ENCODE peak calls at places on chromosomes 16 and 17, in nine cellular contexts. One of them, this sample, is unnamed.

GRCh38 chr16:28304214-28304613 is 11.9 kb downstream of the SBK1 start:
- DNase-seq in hypothalamus: no peak
- DNase-seq in naive thymus-derived CD8-positive, alpha-beta T cell: no peak
- DNase-seq in activated gamma-delta T cell treated with anti-CD3 and anti-CD28 coated beads, Interleukin-2, amount 50 U/mL, for 16 hours: no peak
- DNase-seq in upper lobe of right lung: no peak
- DNase-seq in HCEC 1CT: no peak
- DNase-seq in cerebellar cortex: no peak
- DNase-seq in stimulated activated CD8-positive, alpha-beta memory T cell treated with anti-CD3 and anti-CD28 coated beads, Interleukin-12 subunit alpha, Interleukin-12 subunit beta, amount 100 ng/mL, for 4 hours: no peak
- DNase-seq in pancreas: no peak
- DNase-seq in this sample: peak; percentile 53

GRCh38 chr17:82225368-82226029 is 3.3 kb upstream of the SLC16A3 start:
- DNase-seq in naive thymus-derived CD8-positive, alpha-beta T cell: no peak
- DNase-seq in cerebellar cortex: no peak
- DNase-seq in hypothalamus: no peak
- DNase-seq in stimulated activated CD8-positive, alpha-beta memory T cell treated with anti-CD3 and anti-CD28 coated beads, Interleukin-12 subunit alpha, Interleukin-12 subunit beta, amount 100 ng/mL, for 4 hours: no peak
- DNase-seq in pancreas: no peak
- DNase-seq in activated gamma-delta T cell treated with anti-CD3 and anti-CD28 coated beads, Interleukin-2, amount 50 U/mL, for 16 hours: no peak
- DNase-seq in upper lobe of right lung: peak; percentile 62
- DNase-seq in HCEC 1CT: no peak
- DNase-seq in this sample: no peak

GRCh38 chr17:32342603-32343325 is 791 bp upstream of the C17orf75 start:
- DNase-seq in HCEC 1CT: no peak
- DNase-seq in stimulated activated CD8-positive, alpha-beta memory T cell treated with anti-CD3 and anti-CD28 coated beads, Interleukin-12 subunit alpha, Interleukin-12 subunit beta, amount 100 ng/mL, for 4 hours: no peak
- DNase-seq in pancreas: no peak
- DNase-seq in hypothalamus: no peak
- DNase-seq in upper lobe of right lung: no peak
- DNase-seq in naive thymus-derived CD8-positive, alpha-beta T cell: no peak
- DNase-seq in cerebellar cortex: no peak
- DNase-seq in activated gamma-delta T cell treated with anti-CD3 and anti-CD28 coated beads, Interleukin-2, amount 50 U/mL, for 16 hours: no peak
- DNase-seq in this sample: no peak

GRCh38 chr16:83847371-83848225 is 39.8 kb downstream of the HSBP1 start:
- DNase-seq in stimulated activated CD8-positive, alpha-beta memory T cell treated with anti-CD3 and anti-CD28 coated beads, Interleukin-12 subunit alpha, Interleukin-12 subunit beta, amount 100 ng/mL, for 4 hours: no peak
- DNase-seq in pancreas: no peak
- DNase-seq in upper lobe of right lung: no peak
- DNase-seq in hypothalamus: no peak
- DNase-seq in activated gamma-delta T cell treated with anti-CD3 and anti-CD28 coated beads, Interleukin-2, amount 50 U/mL, for 16 hours: no peak
- DNase-seq in naive thymus-derived CD8-positive, alpha-beta T cell: no peak
- DNase-seq in HCEC 1CT: no peak
- DNase-seq in cerebellar cortex: no peak
- DNase-seq in this sample: no peak

GRCh38 chr17:51764387-51764971 is 394.0 kb downstream of the CA10 start:
- DNase-seq in hypothalamus: peak; percentile 38
- DNase-seq in stimulated activated CD8-positive, alpha-beta memory T cell treated with anti-CD3 and anti-CD28 coated beads, Interleukin-12 subunit alpha, Interleukin-12 subunit beta, amount 100 ng/mL, for 4 hours: no peak
- DNase-seq in cerebellar cortex: peak; percentile 94
- DNase-seq in activated gamma-delta T cell treated with anti-CD3 and anti-CD28 coated beads, Interleukin-2, amount 50 U/mL, for 16 hours: no peak
- DNase-seq in HCEC 1CT: peak; percentile 34
- DNase-seq in naive thymus-derived CD8-positive, alpha-beta T cell: peak; percentile 5
- DNase-seq in upper lobe of right lung: no peak
- DNase-seq in pancreas: no peak
- DNase-seq in this sample: peak; percentile 66

GRCh38 chr17:75059369-75060345 is 12.6 kb downstream of the KCTD2 start:
- DNase-seq in upper lobe of right lung: no peak
- DNase-seq in activated gamma-delta T cell treated with anti-CD3 and anti-CD28 coated beads, Interleukin-2, amount 50 U/mL, for 16 hours: no peak
- DNase-seq in stimulated activated CD8-positive, alpha-beta memory T cell treated with anti-CD3 and anti-CD28 coated beads, Interleukin-12 subunit alpha, Interleukin-12 subunit beta, amount 100 ng/mL, for 4 hours: no peak
- DNase-seq in hypothalamus: peak; percentile 17
- DNase-seq in cerebellar cortex: peak; percentile 89
- DNase-seq in HCEC 1CT: peak; percentile 43
- DNase-seq in naive thymus-derived CD8-positive, alpha-beta T cell: no peak
- DNase-seq in pancreas: no peak
- DNase-seq in this sample: peak; percentile 91

GRCh38 chr17:32491371-32492280 is 4.8 kb downstream of the CDK5R1 start:
- DNase-seq in stimulated activated CD8-positive, alpha-beta memory T cell treated with anti-CD3 and anti-CD28 coated beads, Interleukin-12 subunit alpha, Interleukin-12 subunit beta, amount 100 ng/mL, for 4 hours: no peak
- DNase-seq in pancreas: no peak
- DNase-seq in naive thymus-derived CD8-positive, alpha-beta T cell: no peak
- DNase-seq in hypothalamus: no peak
- DNase-seq in cerebellar cortex: no peak
- DNase-seq in HCEC 1CT: no peak
- DNase-seq in activated gamma-delta T cell treated with anti-CD3 and anti-CD28 coated beads, Interleukin-2, amount 50 U/mL, for 16 hours: no peak
- DNase-seq in upper lobe of right lung: peak; percentile 60
- DNase-seq in this sample: no peak

GRCh38 chr17:64638552-64639198 is 23.4 kb downstream of the SMURF2 start:
- DNase-seq in upper lobe of right lung: no peak
- DNase-seq in stimulated activated CD8-positive, alpha-beta memory T cell treated with anti-CD3 and anti-CD28 coated beads, Interleukin-12 subunit alpha, Interleukin-12 subunit beta, amount 100 ng/mL, for 4 hours: no peak
- DNase-seq in HCEC 1CT: no peak
- DNase-seq in hypothalamus: no peak
- DNase-seq in pancreas: no peak
- DNase-seq in activated gamma-delta T cell treated with anti-CD3 and anti-CD28 coated beads, Interleukin-2, amount 50 U/mL, for 16 hours: no peak
- DNase-seq in naive thymus-derived CD8-positive, alpha-beta T cell: no peak
- DNase-seq in cerebellar cortex: no peak
- DNase-seq in this sample: peak; percentile 36

GRCh38 chr17:43766413-43767052 is 7.9 kb upstream of the SOST start:
- DNase-seq in stimulated activated CD8-positive, alpha-beta memory T cell treated with anti-CD3 and anti-CD28 coated beads, Interleukin-12 subunit alpha, Interleukin-12 subunit beta, amount 100 ng/mL, for 4 hours: no peak
- DNase-seq in HCEC 1CT: peak; percentile 33
- DNase-seq in pancreas: peak; percentile 78
- DNase-seq in naive thymus-derived CD8-positive, alpha-beta T cell: peak; percentile 53
- DNase-seq in hypothalamus: no peak
- DNase-seq in upper lobe of right lung: peak; percentile 81
- DNase-seq in activated gamma-delta T cell treated with anti-CD3 and anti-CD28 coated beads, Interleukin-2, amount 50 U/mL, for 16 hours: peak; percentile 40
- DNase-seq in cerebellar cortex: peak; percentile 80
- DNase-seq in this sample: peak; percentile 70

GRCh38 chr16:46620265-46621005 is 744 bp downstream of the SHCBP1 start:
- DNase-seq in hypothalamus: no peak
- DNase-seq in stimulated activated CD8-positive, alpha-beta memory T cell treated with anti-CD3 and anti-CD28 coated beads, Interleukin-12 subunit alpha, Interleukin-12 subunit beta, amount 100 ng/mL, for 4 hours: no peak
- DNase-seq in HCEC 1CT: peak; percentile 18
- DNase-seq in cerebellar cortex: no peak
- DNase-seq in pancreas: no peak
- DNase-seq in naive thymus-derived CD8-positive, alpha-beta T cell: no peak
- DNase-seq in activated gamma-delta T cell treated with anti-CD3 and anti-CD28 coated beads, Interleukin-2, amount 50 U/mL, for 16 hours: no peak
- DNase-seq in upper lobe of right lung: no peak
- DNase-seq in this sample: peak; percentile 24

GRCh38 chr16:77322757-77323156 is 112.1 kb downstream of the ADAMTS18 start:
- DNase-seq in HCEC 1CT: no peak
- DNase-seq in naive thymus-derived CD8-positive, alpha-beta T cell: no peak
- DNase-seq in stimulated activated CD8-positive, alpha-beta memory T cell treated with anti-CD3 and anti-CD28 coated beads, Interleukin-12 subunit alpha, Interleukin-12 subunit beta, amount 100 ng/mL, for 4 hours: no peak
- DNase-seq in pancreas: no peak
- DNase-seq in cerebellar cortex: no peak
- DNase-seq in activated gamma-delta T cell treated with anti-CD3 and anti-CD28 coated beads, Interleukin-2, amount 50 U/mL, for 16 hours: no peak
- DNase-seq in upper lobe of right lung: no peak
- DNase-seq in hypothalamus: no peak
- DNase-seq in this sample: no peak

GRCh38 chr16:10314811-10315210 is 71.0 kb upstream of the ATF7IP2 start:
- DNase-seq in HCEC 1CT: no peak
- DNase-seq in pancreas: no peak
- DNase-seq in naive thymus-derived CD8-positive, alpha-beta T cell: no peak
- DNase-seq in hypothalamus: no peak
- DNase-seq in stimulated activated CD8-positive, alpha-beta memory T cell treated with anti-CD3 and anti-CD28 coated beads, Interleukin-12 subunit alpha, Interleukin-12 subunit beta, amount 100 ng/mL, for 4 hours: no peak
- DNase-seq in activated gamma-delta T cell treated with anti-CD3 and anti-CD28 coated beads, Interleukin-2, amount 50 U/mL, for 16 hours: no peak
- DNase-seq in cerebellar cortex: peak; percentile 9
- DNase-seq in upper lobe of right lung: no peak
- DNase-seq in this sample: peak; percentile 25

GRCh38 chr17:5667871-5668270 is 83.6 kb upstream of the NLRP1 start:
- DNase-seq in pancreas: no peak
- DNase-seq in cerebellar cortex: no peak
- DNase-seq in naive thymus-derived CD8-positive, alpha-beta T cell: no peak
- DNase-seq in HCEC 1CT: no peak
- DNase-seq in upper lobe of right lung: no peak
- DNase-seq in hypothalamus: no peak
- DNase-seq in stimulated activated CD8-positive, alpha-beta memory T cell treated with anti-CD3 and anti-CD28 coated beads, Interleukin-12 subunit alpha, Interleukin-12 subunit beta, amount 100 ng/mL, for 4 hours: no peak
- DNase-seq in activated gamma-delta T cell treated with anti-CD3 and anti-CD28 coated beads, Interleukin-2, amount 50 U/mL, for 16 hours: no peak
- DNase-seq in this sample: no peak

GRCh38 chr16:69833791-69834282 is 71.7 kb downstream of the WWP2 start:
- DNase-seq in stimulated activated CD8-positive, alpha-beta memory T cell treated with anti-CD3 and anti-CD28 coated beads, Interleukin-12 subunit alpha, Interleukin-12 subunit beta, amount 100 ng/mL, for 4 hours: no peak
- DNase-seq in cerebellar cortex: peak; percentile 89
- DNase-seq in naive thymus-derived CD8-positive, alpha-beta T cell: no peak
- DNase-seq in upper lobe of right lung: no peak
- DNase-seq in HCEC 1CT: no peak
- DNase-seq in activated gamma-delta T cell treated with anti-CD3 and anti-CD28 coated beads, Interleukin-2, amount 50 U/mL, for 16 hours: no peak
- DNase-seq in hypothalamus: no peak
- DNase-seq in pancreas: no peak
- DNase-seq in this sample: no peak

GRCh38 chr16:20225334-20225733 is 102.0 kb downstream of the GP2 start:
- DNase-seq in hypothalamus: no peak
- DNase-seq in naive thymus-derived CD8-positive, alpha-beta T cell: no peak
- DNase-seq in activated gamma-delta T cell treated with anti-CD3 and anti-CD28 coated beads, Interleukin-2, amount 50 U/mL, for 16 hours: no peak
- DNase-seq in upper lobe of right lung: no peak
- DNase-seq in cerebellar cortex: no peak
- DNase-seq in pancreas: no peak
- DNase-seq in stimulated activated CD8-positive, alpha-beta memory T cell treated with anti-CD3 and anti-CD28 coated beads, Interleukin-12 subunit alpha, Interleukin-12 subunit beta, amount 100 ng/mL, for 4 hours: no peak
- DNase-seq in HCEC 1CT: no peak
- DNase-seq in this sample: no peak

GRCh38 chr17:17349724-17350106 is 46.5 kb downstream of the NT5M start:
- DNase-seq in activated gamma-delta T cell treated with anti-CD3 and anti-CD28 coated beads, Interleukin-2, amount 50 U/mL, for 16 hours: no peak
- DNase-seq in cerebellar cortex: no peak
- DNase-seq in HCEC 1CT: no peak
- DNase-seq in upper lobe of right lung: peak; percentile 41
- DNase-seq in naive thymus-derived CD8-positive, alpha-beta T cell: no peak
- DNase-seq in pancreas: no peak
- DNase-seq in hypothalamus: no peak
- DNase-seq in stimulated activated CD8-positive, alpha-beta memory T cell treated with anti-CD3 and anti-CD28 coated beads, Interleukin-12 subunit alpha, Interleukin-12 subunit beta, amount 100 ng/mL, for 4 hours: no peak
- DNase-seq in this sample: no peak

GRCh38 chr16:80971814-80972213 is 34.9 kb downstream of the CMC2 start:
- DNase-seq in activated gamma-delta T cell treated with anti-CD3 and anti-CD28 coated beads, Interleukin-2, amount 50 U/mL, for 16 hours: no peak
- DNase-seq in stimulated activated CD8-positive, alpha-beta memory T cell treated with anti-CD3 and anti-CD28 coated beads, Interleukin-12 subunit alpha, Interleukin-12 subunit beta, amount 100 ng/mL, for 4 hours: no peak
- DNase-seq in cerebellar cortex: peak; percentile 78
- DNase-seq in pancreas: no peak
- DNase-seq in hypothalamus: no peak
- DNase-seq in HCEC 1CT: no peak
- DNase-seq in naive thymus-derived CD8-positive, alpha-beta T cell: no peak
- DNase-seq in upper lobe of right lung: no peak
- DNase-seq in this sample: no peak

GRCh38 chr16:29820271-29820701 is at the start of gene MVP:
- DNase-seq in HCEC 1CT: peak; percentile 74
- DNase-seq in upper lobe of right lung: peak; percentile 86
- DNase-seq in stimulated activated CD8-positive, alpha-beta memory T cell treated with anti-CD3 and anti-CD28 coated beads, Interleukin-12 subunit alpha, Interleukin-12 subunit beta, amount 100 ng/mL, for 4 hours: no peak
- DNase-seq in pancreas: peak; percentile 83
- DNase-seq in naive thymus-derived CD8-positive, alpha-beta T cell: no peak
- DNase-seq in cerebellar cortex: peak; percentile 59
- DNase-seq in hypothalamus: peak; percentile 16
- DNase-seq in activated gamma-delta T cell treated with anti-CD3 and anti-CD28 coated beads, Interleukin-2, amount 50 U/mL, for 16 hours: no peak
- DNase-seq in this sample: peak; percentile 84

GRCh38 chr17:68341482-68341881 is 50.2 kb downstream of the ARSG start:
- DNase-seq in upper lobe of right lung: no peak
- DNase-seq in stimulated activated CD8-positive, alpha-beta memory T cell treated with anti-CD3 and anti-CD28 coated beads, Interleukin-12 subunit alpha, Interleukin-12 subunit beta, amount 100 ng/mL, for 4 hours: no peak
- DNase-seq in pancreas: no peak
- DNase-seq in hypothalamus: no peak
- DNase-seq in cerebellar cortex: no peak
- DNase-seq in naive thymus-derived CD8-positive, alpha-beta T cell: no peak
- DNase-seq in activated gamma-delta T cell treated with anti-CD3 and anti-CD28 coated beads, Interleukin-2, amount 50 U/mL, for 16 hours: no peak
- DNase-seq in HCEC 1CT: no peak
- DNase-seq in this sample: no peak

GRCh38 chr17:75864448-75864871 is 9.3 kb upstream of the WBP2 start:
- DNase-seq in pancreas: no peak
- DNase-seq in hypothalamus: no peak
- DNase-seq in naive thymus-derived CD8-positive, alpha-beta T cell: no peak
- DNase-seq in HCEC 1CT: peak; percentile 70
- DNase-seq in cerebellar cortex: no peak
- DNase-seq in stimulated activated CD8-positive, alpha-beta memory T cell treated with anti-CD3 and anti-CD28 coated beads, Interleukin-12 subunit alpha, Interleukin-12 subunit beta, amount 100 ng/mL, for 4 hours: peak; percentile 15
- DNase-seq in activated gamma-delta T cell treated with anti-CD3 and anti-CD28 coated beads, Interleukin-2, amount 50 U/mL, for 16 hours: no peak
- DNase-seq in upper lobe of right lung: peak; percentile 70
- DNase-seq in this sample: peak; percentile 70

GRCh38 chr17:71224824-71225575 is 895.8 kb upstream of the SOX9 start:
- DNase-seq in pancreas: no peak
- DNase-seq in HCEC 1CT: no peak
- DNase-seq in stimulated activated CD8-positive, alpha-beta memory T cell treated with anti-CD3 and anti-CD28 coated beads, Interleukin-12 subunit alpha, Interleukin-12 subunit beta, amount 100 ng/mL, for 4 hours: no peak
- DNase-seq in activated gamma-delta T cell treated with anti-CD3 and anti-CD28 coated beads, Interleukin-2, amount 50 U/mL, for 16 hours: no peak
- DNase-seq in upper lobe of right lung: no peak
- DNase-seq in hypothalamus: no peak
- DNase-seq in naive thymus-derived CD8-positive, alpha-beta T cell: no peak
- DNase-seq in cerebellar cortex: no peak
- DNase-seq in this sample: no peak

GRCh38 chr16:3408561-3409197 is 7.7 kb downstream of the ZNF174 start:
- DNase-seq in HCEC 1CT: no peak
- DNase-seq in cerebellar cortex: no peak
- DNase-seq in activated gamma-delta T cell treated with anti-CD3 and anti-CD28 coated beads, Interleukin-2, amount 50 U/mL, for 16 hours: no peak
- DNase-seq in pancreas: no peak
- DNase-seq in stimulated activated CD8-positive, alpha-beta memory T cell treated with anti-CD3 and anti-CD28 coated beads, Interleukin-12 subunit alpha, Interleukin-12 subunit beta, amount 100 ng/mL, for 4 hours: no peak
- DNase-seq in upper lobe of right lung: no peak
- DNase-seq in naive thymus-derived CD8-positive, alpha-beta T cell: no peak
- DNase-seq in hypothalamus: no peak
- DNase-seq in this sample: no peak

GRCh38 chr17:65198653-65199382 is 61.6 kb downstream of the RGS9 start:
- DNase-seq in hypothalamus: peak; percentile 24
- DNase-seq in naive thymus-derived CD8-positive, alpha-beta T cell: no peak
- DNase-seq in cerebellar cortex: peak; percentile 81
- DNase-seq in pancreas: no peak
- DNase-seq in upper lobe of right lung: no peak
- DNase-seq in HCEC 1CT: peak; percentile 71
- DNase-seq in stimulated activated CD8-positive, alpha-beta memory T cell treated with anti-CD3 and anti-CD28 coated beads, Interleukin-12 subunit alpha, Interleukin-12 subunit beta, amount 100 ng/mL, for 4 hours: no peak
- DNase-seq in activated gamma-delta T cell treated with anti-CD3 and anti-CD28 coated beads, Interleukin-2, amount 50 U/mL, for 16 hours: no peak
- DNase-seq in this sample: peak; percentile 85

GRCh38 chr17:40290629-40291296 is 3.1 kb downstream of the CDC6 start:
- DNase-seq in activated gamma-delta T cell treated with anti-CD3 and anti-CD28 coated beads, Interleukin-2, amount 50 U/mL, for 16 hours: no peak
- DNase-seq in HCEC 1CT: peak; percentile 92
- DNase-seq in cerebellar cortex: peak; percentile 74
- DNase-seq in pancreas: no peak
- DNase-seq in naive thymus-derived CD8-positive, alpha-beta T cell: no peak
- DNase-seq in stimulated activated CD8-positive, alpha-beta memory T cell treated with anti-CD3 and anti-CD28 coated beads, Interleukin-12 subunit alpha, Interleukin-12 subunit beta, amount 100 ng/mL, for 4 hours: no peak
- DNase-seq in hypothalamus: no peak
- DNase-seq in upper lobe of right lung: no peak
- DNase-seq in this sample: peak; percentile 97

GRCh38 chr17:50211249-50212120 is 10.1 kb upstream of the COL1A1 start:
- DNase-seq in stimulated activated CD8-positive, alpha-beta memory T cell treated with anti-CD3 and anti-CD28 coated beads, Interleukin-12 subunit alpha, Interleukin-12 subunit beta, amount 100 ng/mL, for 4 hours: no peak
- DNase-seq in cerebellar cortex: no peak
- DNase-seq in HCEC 1CT: no peak
- DNase-seq in hypothalamus: no peak
- DNase-seq in upper lobe of right lung: no peak
- DNase-seq in pancreas: no peak
- DNase-seq in naive thymus-derived CD8-positive, alpha-beta T cell: no peak
- DNase-seq in activated gamma-delta T cell treated with anti-CD3 and anti-CD28 coated beads, Interleukin-2, amount 50 U/mL, for 16 hours: no peak
- DNase-seq in this sample: peak; percentile 32

GRCh38 chr17:80948091-80948960 is 43.3 kb upstream of the CHMP6 start:
- DNase-seq in stimulated activated CD8-positive, alpha-beta memory T cell treated with anti-CD3 and anti-CD28 coated beads, Interleukin-12 subunit alpha, Interleukin-12 subunit beta, amount 100 ng/mL, for 4 hours: no peak
- DNase-seq in hypothalamus: no peak
- DNase-seq in naive thymus-derived CD8-positive, alpha-beta T cell: no peak
- DNase-seq in HCEC 1CT: no peak
- DNase-seq in cerebellar cortex: no peak
- DNase-seq in pancreas: peak; percentile 44
- DNase-seq in activated gamma-delta T cell treated with anti-CD3 and anti-CD28 coated beads, Interleukin-2, amount 50 U/mL, for 16 hours: no peak
- DNase-seq in upper lobe of right lung: peak; percentile 68
- DNase-seq in this sample: no peak

GRCh38 chr16:23987443-23987842 is 151.7 kb downstream of the PRKCB start:
- DNase-seq in HCEC 1CT: no peak
- DNase-seq in pancreas: no peak
- DNase-seq in upper lobe of right lung: no peak
- DNase-seq in activated gamma-delta T cell treated with anti-CD3 and anti-CD28 coated beads, Interleukin-2, amount 50 U/mL, for 16 hours: no peak
- DNase-seq in hypothalamus: no peak
- DNase-seq in stimulated activated CD8-positive, alpha-beta memory T cell treated with anti-CD3 and anti-CD28 coated beads, Interleukin-12 subunit alpha, Interleukin-12 subunit beta, amount 100 ng/mL, for 4 hours: no peak
- DNase-seq in naive thymus-derived CD8-positive, alpha-beta T cell: no peak
- DNase-seq in cerebellar cortex: no peak
- DNase-seq in this sample: no peak

GRCh38 chr17:79730437-79730768 is 340 bp upstream of the ENPP7 start:
- DNase-seq in cerebellar cortex: no peak
- DNase-seq in upper lobe of right lung: no peak
- DNase-seq in activated gamma-delta T cell treated with anti-CD3 and anti-CD28 coated beads, Interleukin-2, amount 50 U/mL, for 16 hours: no peak
- DNase-seq in pancreas: no peak
- DNase-seq in HCEC 1CT: no peak
- DNase-seq in stimulated activated CD8-positive, alpha-beta memory T cell treated with anti-CD3 and anti-CD28 coated beads, Interleukin-12 subunit alpha, Interleukin-12 subunit beta, amount 100 ng/mL, for 4 hours: no peak
- DNase-seq in naive thymus-derived CD8-positive, alpha-beta T cell: no peak
- DNase-seq in hypothalamus: no peak
- DNase-seq in this sample: no peak

GRCh38 chr16:84795338-84796053 is 24.3 kb upstream of the CRISPLD2 start:
- DNase-seq in upper lobe of right lung: no peak
- DNase-seq in HCEC 1CT: peak; percentile 95
- DNase-seq in stimulated activated CD8-positive, alpha-beta memory T cell treated with anti-CD3 and anti-CD28 coated beads, Interleukin-12 subunit alpha, Interleukin-12 subunit beta, amount 100 ng/mL, for 4 hours: no peak
- DNase-seq in hypothalamus: no peak
- DNase-seq in activated gamma-delta T cell treated with anti-CD3 and anti-CD28 coated beads, Interleukin-2, amount 50 U/mL, for 16 hours: no peak
- DNase-seq in pancreas: no peak
- DNase-seq in cerebellar cortex: no peak
- DNase-seq in naive thymus-derived CD8-positive, alpha-beta T cell: no peak
- DNase-seq in this sample: peak; percentile 66

GRCh38 chr17:60231234-60231633 is 81.5 kb downstream of the CA4 start:
- DNase-seq in pancreas: no peak
- DNase-seq in upper lobe of right lung: no peak
- DNase-seq in HCEC 1CT: peak; percentile 37
- DNase-seq in stimulated activated CD8-positive, alpha-beta memory T cell treated with anti-CD3 and anti-CD28 coated beads, Interleukin-12 subunit alpha, Interleukin-12 subunit beta, amount 100 ng/mL, for 4 hours: no peak
- DNase-seq in hypothalamus: no peak
- DNase-seq in cerebellar cortex: peak; percentile 56
- DNase-seq in naive thymus-derived CD8-positive, alpha-beta T cell: no peak
- DNase-seq in activated gamma-delta T cell treated with anti-CD3 and anti-CD28 coated beads, Interleukin-2, amount 50 U/mL, for 16 hours: no peak
- DNase-seq in this sample: peak; percentile 70

GRCh38 chr16:12539185-12539929 is 264.3 kb downstream of the CPPED1 start:
- DNase-seq in HCEC 1CT: peak; percentile 73
- DNase-seq in stimulated activated CD8-positive, alpha-beta memory T cell treated with anti-CD3 and anti-CD28 coated beads, Interleukin-12 subunit alpha, Interleukin-12 subunit beta, amount 100 ng/mL, for 4 hours: no peak
- DNase-seq in pancreas: no peak
- DNase-seq in hypothalamus: no peak
- DNase-seq in upper lobe of right lung: no peak
- DNase-seq in naive thymus-derived CD8-positive, alpha-beta T cell: no peak
- DNase-seq in cerebellar cortex: no peak
- DNase-seq in activated gamma-delta T cell treated with anti-CD3 and anti-CD28 coated beads, Interleukin-2, amount 50 U/mL, for 16 hours: no peak
- DNase-seq in this sample: peak; percentile 20